ENCODE peak calls at places on chromosomes 12 and 14, in four cellular contexts. U is HCT116, J is heart left ventricle, I is prostate gland. W is an unnamed sample.

GRCh38 chr12:47725893-47726292 is 603 bp upstream of the ENDOU start:
- DNase-seq in I (no peak), U (no peak), J (no peak), W (no peak)

GRCh38 chr12:57715786-57716185 is 21.9 kb downstream of the OS9 start:
- DNase-seq in I (no peak), J (no peak), U (no peak), W (no peak)

GRCh38 chr12:57802607-57803006 is 15.9 kb downstream of the AVIL start:
- DNase-seq in U (no peak), I (no peak), J (no peak), W (no peak)

GRCh38 chr12:93107514-93107942 is 178.4 kb upstream of the EEA1 start:
- DNase-seq in I (no peak), J (no peak), U (no peak), W (no peak)

GRCh38 chr12:102763016-102763415 is 154.0 kb downstream of the PAH start:
- DNase-seq in I (no peak), J (no peak), U (no peak), W (no peak)

GRCh38 chr14:44151120-44151519 is 356.0 kb downstream of the FSCB start:
- DNase-seq in U (no peak), J (no peak), I (no peak), W (no peak)

GRCh38 chr12:5808956-5809355 is 136.1 kb downstream of the ANO2 start:
- DNase-seq in J (no peak), I (no peak), U (peak; percentile 54), W (no peak)

GRCh38 chr14:103198429-103199140 is 75.3 kb downstream of the TNFAIP2 start:
- DNase-seq in U (no peak), I (no peak), J (no peak), W (no peak)

GRCh38 chr12:114393569-114393968 is 12.4 kb downstream of the TBX5 start:
- DNase-seq in I (no peak), J (no peak), U (no peak), W (no peak)

GRCh38 chr14:30854492-30854891 is 19.9 kb upstream of the COCH start:
- DNase-seq in U (no peak), I (no peak), J (no peak), W (no peak)

GRCh38 chr12:57027011-57027804 is 10.9 kb upstream of the TAC3 start:
- DNase-seq in U (no peak), J (no peak), I (no peak), W (no peak)

GRCh38 chr12:131796411-131796736 is 31.8 kb upstream of the MMP17 start:
- DNase-seq in J (no peak), I (no peak), U (no peak), W (no peak)

GRCh38 chr14:21437063-21437901 is 18.6 kb downstream of the CHD8 start:
- DNase-seq in U (peak; percentile 97), J (peak; percentile 99), I (peak; percentile 98), W (peak; percentile 98)
- TF ChIP-seq POLR2A in U (no peak), J (peak; percentile 77), I (peak; percentile 47), W (no peak)

DNA sequence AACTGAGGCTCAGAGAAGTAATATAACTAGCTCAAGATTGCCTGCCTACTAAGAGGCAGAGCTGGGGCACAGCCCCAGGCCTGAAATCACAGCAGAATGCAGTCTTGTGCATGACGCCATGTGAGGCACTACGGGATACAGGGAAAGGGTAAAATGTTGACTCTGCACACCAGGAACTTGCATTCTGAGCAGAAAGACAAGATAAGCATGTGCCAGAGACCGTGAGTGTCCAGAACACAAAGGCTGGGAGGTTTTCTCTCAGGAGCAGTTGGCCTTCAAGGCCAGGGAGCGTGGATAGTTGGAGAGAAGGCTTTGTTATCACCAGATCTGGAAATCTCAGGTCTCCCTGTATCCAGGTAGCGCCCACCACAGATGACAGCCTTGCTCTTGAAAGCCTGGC is 23.2 kb upstream of the MLEC start:
- DNase-seq in U (no peak), J (no peak), I (no peak), W (no peak)
- H3K9me3 ChIP-seq in U (no peaks in the 10 kb centered on the region), J (no peaks in the 10 kb centered on the region), I (no peaks in the 10 kb centered on the region), W (no peaks in the 10 kb centered on the region)

GRCh38 chr12:106436183-106436582 is 78.6 kb downstream of the POLR3B start:
- DNase-seq in I (no peak), U (no peak), J (no peak), W (no peak)
- TF ChIP-seq POLR2A in I (no peak), U (no peak), J (no peak), W (no peak)

GRCh38 chr12:34386621-34387255 is 364.4 kb downstream of the ALG10 start:
- DNase-seq in I (no peak), J (no peak), U (no peak), W (no peak)
- H3K9me3 ChIP-seq in I (no peaks in the 10 kb centered on the region), J (peaks cover 55% of the 10 kb centered on the region), U (no peaks in the 10 kb centered on the region), W (peaks cover 97% of the 10 kb centered on the region)

DNA sequence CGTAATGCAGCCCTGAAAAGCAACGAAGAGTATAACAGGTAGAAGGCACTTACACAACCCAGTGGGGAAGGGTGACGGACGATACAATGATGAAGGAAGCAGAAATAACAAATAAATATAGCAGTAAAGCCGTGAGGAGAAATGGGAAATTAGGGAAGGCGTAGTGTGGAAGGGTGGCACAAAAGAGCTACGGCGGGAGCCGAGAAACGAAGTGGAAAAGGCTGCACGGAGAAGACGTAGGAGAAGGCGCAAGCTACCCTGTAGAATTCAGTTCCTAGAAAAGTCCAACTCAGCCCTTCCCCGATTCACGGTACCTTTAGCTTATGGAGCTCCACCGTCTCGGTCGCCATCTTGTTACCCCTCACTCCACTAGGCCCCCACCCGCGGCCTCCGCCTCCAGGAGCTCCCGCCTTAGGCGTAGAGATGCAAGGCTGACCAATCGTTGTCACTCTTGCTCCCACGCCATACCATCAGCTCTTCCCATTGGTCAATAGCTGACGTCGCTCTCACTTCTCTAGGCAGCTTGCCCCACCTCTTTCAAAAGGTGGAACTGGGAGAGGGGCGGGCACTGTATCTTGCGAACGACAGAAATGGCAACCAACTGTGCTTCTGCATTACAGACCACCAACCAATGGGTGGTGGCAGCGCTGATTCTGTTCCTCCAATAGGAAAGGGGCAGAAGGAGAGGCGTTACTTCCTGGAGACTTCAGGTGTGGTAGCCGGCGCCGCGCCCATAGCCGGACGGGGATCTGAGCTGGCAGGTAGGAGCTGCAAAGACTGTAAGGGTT is at the start of the genes ORMDL2 and SARNP:
- DNase-seq in I (peak; percentile 100), J (peak; percentile 96), U (peak; percentile 100), W (peak; percentile 98)
- TF ChIP-seq POLR2A in I (peak; percentile 91), J (peak; percentile 47), U (peak; percentile 63), W (peak; percentile 53)

GRCh38 chr12:34215213-34215892 is 193.1 kb downstream of the ALG10 start:
- DNase-seq in I (no peak), J (no peak), U (no peak), W (no peak)

GRCh38 chr12:34219046-34219770 is 196.9 kb downstream of the ALG10 start:
- DNase-seq in U (no peak), J (no peak), I (no peak), W (no peak)

GRCh38 chr12:34217660-34218059 is 195.4 kb downstream of the ALG10 start:
- DNase-seq in I (no peak), U (no peak), J (no peak), W (no peak)

GRCh38 chr12:34215893-34216285 is 193.6 kb downstream of the ALG10 start:
- DNase-seq in J (no peak), I (no peak), U (no peak), W (no peak)

DNA sequence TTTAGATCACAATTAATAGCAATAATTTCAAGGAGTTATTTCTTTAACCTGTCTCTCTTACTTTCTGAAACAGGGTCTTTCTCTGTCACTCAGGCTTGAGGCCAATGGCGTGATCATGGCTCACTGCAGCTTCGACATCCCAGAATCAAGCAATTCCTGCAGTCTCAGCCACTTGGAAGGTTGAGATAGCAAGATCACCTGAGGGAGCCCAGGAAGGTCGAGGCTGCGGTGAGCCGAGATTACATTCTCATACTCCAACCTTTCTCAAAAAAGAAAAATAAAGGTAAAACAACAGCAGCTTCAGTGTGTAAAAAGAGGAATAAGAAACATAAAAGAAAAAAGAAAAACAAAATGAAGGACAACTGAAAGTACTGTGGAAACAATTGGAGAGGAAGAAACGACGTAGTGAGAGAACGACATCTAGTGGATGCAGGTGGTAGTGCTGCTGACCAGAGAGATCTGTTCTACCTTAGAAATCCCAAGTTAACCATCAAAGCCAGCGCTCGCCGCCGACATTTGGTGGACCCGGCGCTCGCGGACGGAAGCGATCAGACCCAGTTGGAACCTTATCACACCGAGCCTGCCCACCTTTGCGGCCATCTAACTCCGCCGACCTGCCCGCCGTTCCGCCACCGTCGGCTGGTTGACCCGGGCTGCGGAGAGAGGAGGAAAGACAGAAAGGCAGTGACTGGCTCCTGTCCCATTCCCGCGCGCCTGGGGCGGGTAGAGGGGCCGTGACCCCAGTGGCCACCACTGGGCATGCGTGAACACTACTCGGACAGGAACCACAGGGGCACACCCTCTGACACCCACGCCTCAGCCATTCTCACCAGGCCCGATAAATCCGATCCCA is 196.1 kb downstream of the ALG10 start:
- DNase-seq in J (no peak), U (peak; percentile 52), I (peak; percentile 63), W (peak; percentile 67)
- H3K9me3 ChIP-seq in J (no peaks in the 10 kb centered on the region), U (no peaks in the 10 kb centered on the region), I (no peaks in the 10 kb centered on the region), W (no peaks in the 10 kb centered on the region)

GRCh38 chr12:106274575-106275081 is 26.8 kb upstream of the CKAP4 start:
- DNase-seq in U (no peak), I (peak; percentile 56), J (no peak), W (peak; percentile 52)
- TF ChIP-seq POLR2A in U (no peak), I (no peak), J (no peak), W (no peak)

DNA sequence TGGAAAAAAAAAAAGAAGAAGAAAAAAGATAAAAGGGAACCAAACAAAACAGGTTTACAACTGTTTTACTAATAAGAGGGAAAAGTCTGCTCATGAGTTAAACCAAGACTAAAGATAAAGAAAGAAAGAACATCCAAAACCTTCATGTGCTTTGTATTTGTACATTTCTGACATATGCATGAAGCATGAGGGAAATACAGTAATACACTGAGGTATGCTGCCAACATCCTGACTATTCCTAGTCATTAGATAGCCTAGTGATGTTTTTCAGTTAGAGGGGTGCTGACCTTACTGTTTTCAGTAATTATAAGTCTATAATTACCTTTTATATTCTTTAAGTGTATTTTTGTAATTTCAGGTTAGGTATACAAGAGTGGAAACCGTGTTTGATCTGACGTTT is 793.3 kb downstream of the DIO2 start:
- DNase-seq in U (no peak), I (no peak), J (no peak), W (no peak)
- H3K9me3 ChIP-seq in U (peaks cover 8% of the 10 kb centered on the region), I (no peaks in the 10 kb centered on the region), J (no peaks in the 10 kb centered on the region), W (no peaks in the 10 kb centered on the region)

W was measured in stomach.